ENCODE peak calls at places on chromosomes 4 and X, in four cellular contexts. T is sigmoid colon, P is AML-193, J is astrocyte of the hippocampus. L is an unnamed sample.

GRCh38 chrX:120468479-120468824 is 644 bp downstream of the LAMP2 start:
- DNase-seq in T (no peak), P (no peak), J (no peak), L (no peak)

GRCh38 chr4:109912706-109913621 is at the start of gene EGF:
- DNase-seq in T (no peak), P (no peak), J (peak), L (peak)

GRCh38 chr4:52611030-52611555 is 48.0 kb downstream of the USP46 start:
- DNase-seq in T (no peak), P (no peak), J (no peak), L (no peak)

GRCh38 chrX:49291615-49292337 is 11.7 kb upstream of the GAGE10 start:
- DNase-seq in T (no peak), P (peak), J (peak), L (peak)

GRCh38 chrX:73768120-73768519 is 205.1 kb downstream of the CHIC1 start:
- DNase-seq in T (no peak), P (no peak), J (no peak), L (no peak)

GRCh38 chrX:254630-255215 is 26.5 kb upstream of the PLCXD1 start:
- DNase-seq in T (peak), P (no peak), J (no peak), L (no peak)

GRCh38 chrX:96763608-96764007 is 79.0 kb downstream of the DIAPH2 start:
- DNase-seq in T (no peak), P (no peak), J (no peak), L (peak)

GRCh38 chr4:4507923-4508322 is 33.9 kb downstream of the STX18 start:
- DNase-seq in T (no peak), P (no peak), J (no peak), L (peak)

GRCh38 chr4:6746721-6747689 is 31.0 kb downstream of the BLOC1S4 start:
- DNase-seq in T (no peak), P (no peak), J (peak), L (no peak)

GRCh38 chrX:96843566-96843965 is 40.1 kb upstream of the RPA4 start:
- DNase-seq in T (no peak), P (no peak), J (no peak), L (no peak)

GRCh38 chr4:38495481-38495880 is 168.5 kb upstream of the KLF3 start:
- DNase-seq in T (no peak), P (no peak), J (peak), L (no peak)

GRCh38 chrX:16882188-16882587 is 12.0 kb upstream of the RBBP7 start:
- DNase-seq in T (no peak), P (peak), J (peak), L (peak)

GRCh38 chrX:102976290-102976689 is 39.2 kb downstream of the RAB40AL start:
- DNase-seq in T (no peak), P (peak), J (peak), L (no peak)

GRCh38 chrX:41333744-41333993 is 293 bp upstream of the DDX3X start:
- DNase-seq in T (peak), P (peak), J (peak), L (peak)

GRCh38 chr4:41509411-41510008 is 28.4 kb upstream of the LIMCH1 start:
- DNase-seq in T (no peak), P (no peak), J (peak), L (peak)

GRCh38 chr4:105620640-105621323 is 68.4 kb downstream of the ARHGEF38 start:
- DNase-seq in T (no peak), P (no peak), J (peak), L (no peak)

GRCh38 chr4:99857302-99857701 is 36.9 kb downstream of the LAMTOR3 start:
- DNase-seq in T (no peak), P (peak), J (no peak), L (no peak)

GRCh38 chr4:182880387-182881356 is 36.5 kb downstream of the DCTD start:
- DNase-seq in T (peak), P (no peak), J (peak), L (no peak)

GRCh38 chrX:70592091-70592490 is 147.5 kb downstream of the DLG3 start:
- DNase-seq in T (no peak), P (no peak), J (peak), L (no peak)

L was measured in NCI-H82.